ENCODE peak calls at places on chromosome 20, in five cellular contexts. X is GM23338, C is GM23248, R is PC-9, P is fibroblast of lung. Z is an unnamed sample.
A peak's percentile ranks its signal among the peaks of the same experiment; 100 is the strongest.

GRCh38 chr20:11740975-11741374 is 176.7 kb upstream of the BTBD3 start:
- DNase-seq in X (no peak), C (no peak), R (no peak), P (no peak), Z (no peak)

GRCh38 chr20:31678389-31679356 is 41.0 kb downstream of the COX4I2 start:
- DNase-seq in X (peak; percentile 57), C (no peak), R (peak; percentile 61), P (no peak), Z (no peak)

GRCh38 chr20:4252005-4252404 is 236.6 kb upstream of the RNF24 start:
- DNase-seq in X (no peak), C (no peak), R (no peak), P (no peak), Z (no peak)

GRCh38 chr20:1204061-1204460 is 807 bp downstream of the C20orf202 start:
- DNase-seq in X (no peak), C (no peak), R (no peak), P (no peak), Z (no peak)

GRCh38 chr20:24303393-24303792 is 166.0 kb upstream of the SYNDIG1 start:
- DNase-seq in X (no peak), C (peak; percentile 29), R (no peak), P (peak; percentile 7), Z (peak; percentile 18)

GRCh38 chr20:23151885-23152284 is 65.8 kb upstream of the CD93 start:
- DNase-seq in X (no peak), C (peak; percentile 51), R (no peak), P (no peak), Z (no peak)

GRCh38 chr20:29472606-29473005 is 1784.9 kb upstream of the DEFB115 start:
- DNase-seq in X (no peak), C (no peak), R (no peak), P (no peak), Z (no peak)

GRCh38 chr20:15328084-15328483 is 990.7 kb upstream of the FLRT3 start:
- DNase-seq in X (no peak), C (no peak), R (no peak), P (no peak), Z (no peak)

GRCh38 chr20:17541996-17542395 is 10.8 kb upstream of the BFSP1 start:
- DNase-seq in X (no peak), C (peak; percentile 90), R (peak; percentile 95), P (peak; percentile 61), Z (no peak)

GRCh38 chr20:16434087-16434664 is 139.1 kb downstream of the KIF16B start:
- DNase-seq in X (peak; percentile 86), C (peak; percentile 34), R (no peak), P (peak; percentile 43), Z (peak; percentile 22)

GRCh38 chr20:50348118-50348517 is 157.5 kb downstream of the CEBPB start:
- DNase-seq in X (peak; percentile 26), C (no peak), R (no peak), P (no peak), Z (no peak)

GRCh38 chr20:50762435-50763201 is 31.2 kb downstream of the PARD6B start:
- DNase-seq in X (no peak), C (peak; percentile 84), R (peak; percentile 72), P (peak; percentile 78), Z (peak; percentile 62)

DNA sequence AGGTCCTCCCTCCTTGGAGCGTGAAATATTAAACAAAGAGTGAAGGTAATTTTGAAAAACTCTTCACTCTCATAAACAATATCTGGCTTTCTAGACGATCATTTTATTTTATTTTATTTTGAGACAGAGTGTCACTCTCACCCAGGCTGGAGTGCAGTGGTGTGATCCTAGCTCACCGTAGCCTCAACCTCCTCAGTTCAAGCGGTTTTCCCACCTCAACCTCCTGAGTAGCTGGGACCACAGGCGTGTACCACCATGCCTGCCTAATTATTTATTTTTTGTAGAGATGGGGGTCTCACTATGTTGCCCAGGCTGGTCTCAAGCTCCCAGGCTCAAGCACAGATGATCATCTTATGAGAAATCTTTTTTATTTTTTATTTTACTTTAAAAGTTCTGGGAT is 16.4 kb downstream of the ZNF831 start:
- DNase-seq in X (no peak), C (no peak), R (no peak), P (no peak), Z (no peak)
- H2AFZ ChIP-seq in X (no peak overlapping the region), C (no peak overlapping the region), R (no peak overlapping the region), P (no peak overlapping the region), Z (no peak overlapping the region)

GRCh38 chr20:34215711-34216381 is 25.4 kb upstream of the ASIP start:
- DNase-seq in X (peak; percentile 95), C (peak; percentile 96), R (peak; percentile 52), P (peak; percentile 71), Z (peak; percentile 88)

GRCh38 chr20:34213213-34213612 is 28.0 kb upstream of the ASIP start:
- DNase-seq in X (no peak), C (no peak), R (no peak), P (no peak), Z (no peak)

GRCh38 chr20:34211591-34211990 is 29.6 kb upstream of the ASIP start:
- DNase-seq in X (no peak), C (no peak), R (no peak), P (no peak), Z (no peak)

GRCh38 chr20:34220581-34220980 is 20.6 kb upstream of the ASIP start:
- DNase-seq in X (no peak), C (peak; percentile 68), R (no peak), P (peak; percentile 2), Z (peak; percentile 87)

GRCh38 chr20:34216382-34216742 is 24.9 kb upstream of the ASIP start:
- DNase-seq in X (no peak), C (peak; percentile 16), R (no peak), P (no peak), Z (no peak)
- H2AFZ ChIP-seq in X (peak overlapping the region; percentile 77), C (peak overlapping the region; percentile 93), R (peak overlapping the region; percentile 75), P (no peak overlapping the region), Z (peak overlapping the region; percentile 63)

GRCh38 chr20:39853664-39854063 is 835.4 kb downstream of the MAFB start:
- DNase-seq in X (peak; percentile 11), C (peak; percentile 93), R (no peak), P (peak; percentile 67), Z (peak; percentile 84)
- H2AFZ ChIP-seq in X (no peak overlapping the region), C (no peak overlapping the region), R (no peak overlapping the region), P (no peak overlapping the region), Z (peak overlapping the region; percentile 28)

GRCh38 chr20:36093804-36094145 is 60.8 kb upstream of the EPB41L1 start:
- DNase-seq in X (no peak), C (no peak), R (no peak), P (no peak), Z (no peak)
- H2AFZ ChIP-seq in X (no peak overlapping the region), C (peak overlapping the region; percentile 82), R (peak overlapping the region; percentile 93), P (no peak overlapping the region), Z (peak overlapping the region; percentile 25)

GRCh38 chr20:40959325-40960092 is 69.1 kb upstream of the TOP1 start:
- DNase-seq in X (no peak), C (no peak), R (no peak), P (no peak), Z (no peak)

GRCh38 chr20:40958598-40958997 is 70.0 kb upstream of the TOP1 start:
- DNase-seq in X (no peak), C (no peak), R (no peak), P (no peak), Z (no peak)

GRCh38 chr20:40961176-40961575 is 67.4 kb upstream of the TOP1 start:
- DNase-seq in X (no peak), C (no peak), R (no peak), P (no peak), Z (peak; percentile 11)

GRCh38 chr20:40960521-40960956 is 68.1 kb upstream of the TOP1 start:
- DNase-seq in X (no peak), C (peak; percentile 85), R (no peak), P (no peak), Z (peak; percentile 3)

GRCh38 chr20:40960101-40960500 is 68.5 kb upstream of the TOP1 start:
- DNase-seq in X (no peak), C (no peak), R (no peak), P (no peak), Z (no peak)
- H2AFZ ChIP-seq in X (no peak overlapping the region), C (peak overlapping the region; percentile 88), R (no peak overlapping the region), P (no peak overlapping the region), Z (no peak overlapping the region)

GRCh38 chr20:5509803-5510202 is 193.0 kb upstream of the PROKR2 start:
- DNase-seq in X (no peak), C (no peak), R (no peak), P (no peak), Z (no peak)

GRCh38 chr20:5508044-5508443 is 191.3 kb upstream of the PROKR2 start:
- DNase-seq in X (no peak), C (no peak), R (no peak), P (no peak), Z (no peak)

DNA sequence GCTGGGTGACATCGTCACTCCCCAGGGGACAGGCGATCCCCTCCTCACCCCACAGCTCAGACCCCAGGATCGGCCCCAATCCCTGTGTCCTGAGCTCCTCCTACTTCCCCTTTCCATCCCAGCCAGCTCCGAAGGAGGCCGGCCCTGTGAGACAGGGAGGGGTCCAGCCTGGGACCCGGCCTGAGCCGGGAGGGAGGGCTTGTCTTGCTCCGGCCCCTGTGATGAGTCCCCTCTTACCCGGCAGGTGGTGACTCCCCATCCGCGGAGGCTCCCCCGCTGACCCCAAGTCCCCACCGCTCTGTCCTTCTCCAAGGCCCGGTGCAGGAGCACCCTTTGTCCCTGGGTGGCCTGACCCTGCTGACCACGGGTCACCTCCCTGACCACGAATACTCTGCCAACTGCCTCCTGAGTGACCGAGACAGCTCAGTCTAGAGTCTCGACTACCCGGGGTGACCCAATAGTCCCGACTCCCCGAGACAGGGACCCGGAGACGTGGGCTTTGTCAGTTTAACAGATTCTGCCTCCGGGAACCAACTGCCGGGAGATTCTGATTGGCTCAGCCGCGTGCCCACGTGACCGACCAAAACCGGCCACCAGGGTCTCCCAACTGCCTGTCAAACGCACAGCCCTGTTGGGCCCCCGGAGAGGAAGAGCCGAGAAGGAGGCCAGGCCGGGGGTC is 187.4 kb upstream of the PROKR2 start:
- DNase-seq in X (peak; percentile 43), C (peak; percentile 75), R (no peak), P (peak; percentile 66), Z (peak; percentile 90)
- H2AFZ ChIP-seq in X (peak overlapping the region; percentile 56), C (peak overlapping the region; percentile 92), R (no peak overlapping the region), P (peak overlapping the region; percentile 91), Z (peak overlapping the region; percentile 98)

GRCh38 chr20:63847374-63848002 is 13.8 kb upstream of the ABHD16B start:
- DNase-seq in X (peak; percentile 90), C (no peak), R (no peak), P (no peak), Z (peak; percentile 65)

GRCh38 chr20:63846938-63847373 is 14.3 kb upstream of the ABHD16B start:
- DNase-seq in X (no peak), C (no peak), R (no peak), P (no peak), Z (no peak)

GRCh38 chr20:63844384-63845025 is 13.4 kb upstream of the ZBTB46 start:
- DNase-seq in X (no peak), C (no peak), R (peak; percentile 26), P (no peak), Z (peak; percentile 75)

GRCh38 chr20:63848003-63848911 is 13.0 kb upstream of the ABHD16B start:
- DNase-seq in X (no peak), C (no peak), R (peak; percentile 31), P (no peak), Z (peak; percentile 84)

DNA sequence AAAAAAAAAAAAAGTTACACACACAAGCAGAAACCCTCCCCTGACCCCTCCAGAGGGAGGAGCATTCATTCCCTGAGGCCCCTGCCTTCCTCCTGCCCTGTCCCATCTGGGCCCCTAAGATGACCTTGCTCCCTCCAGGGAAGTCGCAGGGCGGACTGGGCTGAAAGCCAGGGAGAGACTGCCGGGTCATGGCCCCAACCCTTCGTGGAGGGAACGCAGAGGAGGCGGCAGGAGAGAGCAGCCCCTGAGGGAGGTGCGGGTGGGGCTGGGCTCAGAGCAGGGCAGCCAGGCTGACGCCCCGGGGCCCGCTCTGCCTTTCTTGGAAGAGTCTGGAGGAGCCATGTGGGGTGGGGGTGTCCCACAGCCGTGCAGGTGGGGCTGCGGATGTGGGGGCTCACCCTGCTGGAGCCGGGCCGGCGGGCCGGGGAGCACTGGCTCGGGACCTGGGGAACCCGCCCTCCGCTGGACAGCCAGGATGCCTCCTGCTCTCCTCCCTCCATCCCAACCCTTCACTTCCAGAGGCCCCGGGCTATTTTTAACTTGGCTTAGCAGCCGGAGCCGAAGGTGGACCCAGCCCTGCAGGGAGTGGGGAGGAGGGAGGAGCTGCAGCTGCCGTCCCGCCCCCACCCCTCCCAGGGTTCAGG is 15.0 kb upstream of the ABHD16B start:
- DNase-seq in X (peak; percentile 89), C (peak; percentile 50), R (no peak), P (peak; percentile 47), Z (peak; percentile 95)
- H2AFZ ChIP-seq in X (no peak overlapping the region), C (peak overlapping the region; percentile 18), R (no peak overlapping the region), P (peak overlapping the region; percentile 20), Z (no peak overlapping the region)